ENCODE peak calls at places on chromosomes 4 and X, in five cellular contexts. J is brain microvascular endothelial cell; V is OCI-LY7; X is CD4-positive, alpha-beta T cell; F is GM12878. O is an unnamed sample.

GRCh38 chr4:47619691-47620090 is 134.6 kb downstream of the ATP10D start:
- DNase-seq in J (no peak), V (no peak), X (no peak), F (no peak), O (no peak)

GRCh38 chr4:17324431-17324830 is 187.5 kb downstream of the QDPR start:
- DNase-seq in J (peak), V (peak), X (peak), F (no peak), O (peak)

GRCh38 chr4:61532324-61532723 is 332.2 kb downstream of the ADGRL3 start:
- DNase-seq in J (no peak), V (no peak), X (no peak), F (no peak), O (no peak)

GRCh38 chr4:1738410-1738809 is 17.1 kb downstream of the TACC3 start:
- DNase-seq in J (no peak), V (peak), X (no peak), F (no peak), O (no peak)

GRCh38 chrX:46686003-46686645 is 72.8 kb downstream of the SLC9A7 start:
- DNase-seq in J (peak), V (peak), X (peak), F (no peak), O (no peak)

GRCh38 chr4:41613782-41614181 is 75.8 kb downstream of the LIMCH1 start:
- DNase-seq in J (no peak), V (no peak), X (no peak), F (no peak), O (no peak)

GRCh38 chr4:25103423-25103822 is 56.8 kb downstream of the SEPSECS start:
- DNase-seq in J (no peak), V (no peak), X (no peak), F (no peak), O (no peak)

GRCh38 chr4:152258391-152258790 is 277.5 kb downstream of the FBXW7 start:
- DNase-seq in J (no peak), V (no peak), X (no peak), F (no peak), O (no peak)

GRCh38 chr4:138851626-138852443 is 163.7 kb upstream of the NOCT start:
- DNase-seq in J (no peak), V (no peak), X (no peak), F (no peak), O (no peak)

GRCh38 chrX:107629533-107629909 is 1.2 kb downstream of the PRPS1 start:
- DNase-seq in J (peak), V (peak), X (no peak), F (no peak), O (no peak)

GRCh38 chrX:106177106-106177981 is 9.2 kb downstream of the PWWP3B start:
- DNase-seq in J (peak), V (no peak), X (no peak), F (no peak), O (no peak)

GRCh38 chr4:126513596-126513995 is 1119.2 kb upstream of the INTU start:
- DNase-seq in J (no peak), V (no peak), X (no peak), F (no peak), O (no peak)

GRCh38 chr4:73816814-73817213 is 19.7 kb upstream of the CXCL6 start:
- DNase-seq in J (peak), V (no peak), X (no peak), F (no peak), O (no peak)

GRCh38 chrX:10486373-10486772 is 134.0 kb downstream of the MID1 start:
- DNase-seq in J (peak), V (no peak), X (no peak), F (no peak), O (no peak)

GRCh38 chr4:146439999-146440398 is 81.7 kb downstream of the SLC10A7 start:
- DNase-seq in J (no peak), V (no peak), X (no peak), F (no peak), O (no peak)

DNA sequence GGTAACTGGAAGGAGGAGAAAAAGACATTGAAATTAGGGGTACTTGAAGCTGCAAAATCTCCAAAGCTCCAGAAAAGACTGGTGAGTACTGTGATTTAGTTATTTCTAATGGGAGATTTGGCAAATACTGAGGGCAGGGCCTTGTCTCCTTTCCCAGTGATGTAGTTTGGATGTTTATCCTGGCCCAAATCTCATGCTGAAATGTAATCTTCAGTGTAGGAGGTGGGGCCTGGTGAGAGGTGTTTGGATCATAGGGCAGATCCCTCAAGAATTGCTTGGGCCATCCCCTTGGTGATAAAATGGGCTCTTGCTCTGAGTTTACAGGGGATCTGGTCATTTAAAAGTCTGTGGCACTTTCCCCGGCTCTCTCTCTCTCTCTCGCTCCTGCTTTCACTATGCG is 33.1 kb upstream of the GK start:
- DNase-seq in J (no peak), V (no peak), X (no peak), F (no peak), O (no peak)
- H3K27ac ChIP-seq in J (no peak), V (no peak), X (no peak), F (no peak), O (no peak)

GRCh38 chr4:113450681-113451080 is 310.9 kb downstream of the CAMK2D start:
- DNase-seq in J (no peak), V (no peak), X (no peak), F (no peak), O (no peak)

GRCh38 chr4:113452152-113452551 is 309.4 kb downstream of the CAMK2D start:
- DNase-seq in J (no peak), V (no peak), X (no peak), F (no peak), O (no peak)

GRCh38 chr4:113447695-113448265 is 313.8 kb downstream of the CAMK2D start:
- DNase-seq in J (no peak), V (no peak), X (no peak), F (no peak), O (no peak)

GRCh38 chr4:113447061-113447460 is 314.5 kb downstream of the CAMK2D start:
- DNase-seq in J (no peak), V (no peak), X (no peak), F (no peak), O (no peak)

DNA sequence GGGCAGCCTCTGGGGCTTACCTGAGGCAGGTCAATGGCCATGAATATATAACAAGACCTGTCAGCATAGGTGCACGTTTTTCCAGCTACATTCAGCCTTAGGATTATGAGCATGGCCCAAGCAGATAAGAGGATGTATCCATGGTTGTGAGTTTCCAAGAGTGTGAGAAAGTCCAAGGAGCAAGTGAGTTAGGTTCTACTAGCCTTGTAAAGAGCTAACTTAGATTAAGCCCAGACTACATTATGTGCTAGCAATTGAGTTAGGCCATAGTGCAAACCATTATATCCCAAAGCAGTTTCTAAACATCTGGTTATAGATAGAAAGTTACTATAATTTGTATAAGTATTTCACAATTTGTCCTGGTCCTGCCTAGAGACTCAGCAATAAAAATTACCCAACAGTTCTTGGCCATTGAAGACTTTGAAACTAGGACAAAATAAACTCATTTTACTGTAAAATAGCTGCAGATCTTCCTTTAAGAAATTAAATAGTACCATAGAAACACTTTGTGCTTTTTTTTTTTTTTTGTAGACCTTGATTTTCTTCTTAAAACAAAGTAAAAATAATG is 312.0 kb downstream of the CAMK2D start:
- DNase-seq in J (no peak), V (no peak), X (no peak), F (no peak), O (no peak)
- H3K27ac ChIP-seq in J (no peak), V (no peak), X (no peak), F (no peak), O (no peak)

GRCh38 chr4:98688416-98689290 is 30.2 kb upstream of the TSPAN5 start:
- DNase-seq in J (peak), V (no peak), X (no peak), F (no peak), O (no peak)
- H3K27ac ChIP-seq in J (peak), V (no peak), X (no peak), F (no peak), O (no peak)

GRCh38 chrX:52213276-52213675 is 28.6 kb downstream of the MAGED4 start:
- DNase-seq in J (no peak), V (no peak), X (no peak), F (no peak), O (no peak)

GRCh38 chrX:52216541-52216940 is 31.9 kb downstream of the MAGED4 start:
- DNase-seq in J (no peak), V (no peak), X (no peak), F (no peak), O (no peak)

GRCh38 chrX:52220936-52221335 is 36.2 kb downstream of the MAGED4 start:
- DNase-seq in J (no peak), V (no peak), X (no peak), F (no peak), O (no peak)

DNA sequence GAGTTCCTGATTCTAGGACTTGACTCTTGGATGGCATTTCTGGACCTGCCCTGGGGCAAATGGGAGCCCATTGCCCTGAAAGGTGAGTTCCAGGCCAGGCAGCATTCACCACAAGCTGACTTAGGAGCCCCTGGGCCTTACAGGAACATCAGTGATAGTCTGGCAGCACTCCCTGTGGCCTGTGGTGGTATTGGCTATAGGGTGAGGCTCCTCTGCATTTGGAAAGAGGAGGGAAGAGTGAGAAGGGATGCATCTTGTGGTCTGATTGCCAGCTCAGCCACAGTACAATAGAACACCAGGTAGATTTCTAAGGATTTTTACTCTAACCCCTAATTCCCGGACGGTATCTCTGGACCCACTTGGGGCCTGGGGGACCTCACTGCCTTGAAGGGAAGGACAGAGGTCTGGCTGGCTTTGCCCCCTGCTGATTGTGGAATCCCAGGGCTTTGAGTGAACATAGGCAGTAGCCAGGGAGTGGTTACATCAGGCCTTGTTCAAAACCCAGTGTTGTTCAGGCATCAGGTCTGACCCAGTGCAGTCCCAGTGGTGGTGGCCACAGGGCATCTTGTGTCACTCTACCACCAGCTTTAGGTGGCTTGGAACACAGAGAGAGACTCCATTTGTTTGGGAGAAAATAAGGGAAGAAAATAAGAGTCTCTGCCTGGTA is 32.9 kb downstream of the MAGED4 start:
- DNase-seq in J (no peak), V (peak), X (no peak), F (no peak), O (no peak)
- H3K27ac ChIP-seq in J (no peak), V (no peak), X (no peak), F (no peak), O (no peak)

GRCh38 chrX:15853586-15854079 is 980 bp downstream of the AP1S2 start:
- DNase-seq in J (no peak), V (peak), X (no peak), F (no peak), O (no peak)
- H3K27ac ChIP-seq in J (no peak), V (peak), X (peak), F (peak), O (peak)

GRCh38 chr4:37687175-37687525 is 974 bp upstream of the RELL1 start:
- DNase-seq in J (no peak), V (no peak), X (no peak), F (no peak), O (no peak)
- H3K27ac ChIP-seq in J (no peak), V (no peak), X (peak), F (no peak), O (peak)

GRCh38 chrX:15600071-15600470 is 689 bp downstream of the ACE2 start:
- DNase-seq in J (no peak), V (no peak), X (no peak), F (no peak), O (no peak)

GRCh38 chrX:15598031-15598430 is 2.7 kb downstream of the ACE2 start:
- DNase-seq in J (no peak), V (no peak), X (no peak), F (no peak), O (no peak)

GRCh38 chrX:15594371-15594770 is 6.4 kb downstream of the ACE2 start:
- DNase-seq in J (no peak), V (no peak), X (no peak), F (no peak), O (no peak)
- H3K27ac ChIP-seq in J (no peak), V (no peak), X (no peak), F (no peak), O (no peak)

GRCh38 chr4:142128529-142128928 is 492.1 kb downstream of the IL15 start:
- DNase-seq in J (no peak), V (no peak), X (no peak), F (no peak), O (no peak)

GRCh38 chr4:142129473-142129872 is 493.1 kb downstream of the IL15 start:
- DNase-seq in J (no peak), V (no peak), X (no peak), F (no peak), O (no peak)

GRCh38 chr4:142129931-142130330 is 493.5 kb downstream of the IL15 start:
- DNase-seq in J (no peak), V (no peak), X (no peak), F (no peak), O (no peak)

GRCh38 chr4:142126890-142127497 is 490.6 kb downstream of the IL15 start:
- DNase-seq in J (peak), V (peak), X (peak), F (peak), O (no peak)

GRCh38 chr4:142130636-142131035 is 494.3 kb downstream of the IL15 start:
- DNase-seq in J (no peak), V (no peak), X (no peak), F (no peak), O (no peak)
- H3K27ac ChIP-seq in J (no peak), V (no peak), X (no peak), F (no peak), O (no peak)

O was measured in caudate nucleus.